ENCODE peak calls at places on chromosomes 6 and 20, in six cellular contexts. O is SK-N-SH, Z is fibroblast of pulmonary artery, C is cardiac fibroblast, P is keratinocyte, W is epithelial cell of esophagus. S is an unnamed sample.

GRCh38 chr6:143657809-143658208 is 20.0 kb upstream of the PHACTR2 start:
- DNase-seq in P (no peak), O (no peak), W (no peak), Z (no peak), C (no peak), S (no peak)

GRCh38 chr6:34300332-34300751 is 51.5 kb upstream of the SMIM29 start:
- DNase-seq in C (no peak), Z (no peak), P (no peak), O (no peak), W (no peak), S (no peak)

GRCh38 chr6:168704678-168705077 is 263.7 kb downstream of the SMOC2 start:
- DNase-seq in C (no peak), W (no peak), Z (no peak), O (no peak), P (no peak), S (no peak)

GRCh38 chr20:14612389-14612788 is 275.0 kb upstream of the FLRT3 start:
- DNase-seq in P (no peak), W (peak), C (peak), O (no peak), Z (peak), S (no peak)

GRCh38 chr6:39823187-39823815 is 31.1 kb downstream of the DAAM2 start:
- DNase-seq in C (no peak), W (no peak), O (no peak), P (no peak), Z (no peak), S (no peak)

GRCh38 chr6:13120483-13121482 is 207.6 kb downstream of the TBC1D7 start:
- DNase-seq in Z (no peak), P (no peak), W (no peak), O (peak), C (no peak), S (no peak)

GRCh38 chr6:169826697-169827096 is 75.3 kb downstream of the ERMARD start:
- DNase-seq in O (no peak), Z (no peak), P (no peak), W (no peak), C (no peak), S (no peak)

GRCh38 chr20:62735331-62735821 is 26.7 kb downstream of the NTSR1 start:
- DNase-seq in C (no peak), O (no peak), W (no peak), P (no peak), Z (no peak), S (no peak)

GRCh38 chr6:149221774-149222070 is 95.8 kb upstream of the TAB2 start:
- DNase-seq in O (no peak), Z (peak), W (no peak), P (no peak), C (peak), S (peak)

GRCh38 chr6:3151705-3152104 is 5.6 kb downstream of the TUBB2A start:
- DNase-seq in Z (no peak), C (no peak), W (no peak), O (no peak), P (no peak), S (no peak)

GRCh38 chr6:28634758-28635546 is 109.3 kb downstream of the GPX5 start:
- DNase-seq in P (no peak), C (peak), O (peak), Z (peak), W (no peak), S (no peak)

GRCh38 chr6:49499623-49500022 is at the start of gene GLYATL3:
- DNase-seq in O (no peak), C (no peak), W (no peak), Z (no peak), P (no peak), S (no peak)

GRCh38 chr6:42010185-42010872 is 40.0 kb upstream of the TAF8 start:
- DNase-seq in C (peak), W (no peak), O (no peak), Z (peak), P (no peak), S (no peak)

GRCh38 chr6:136114661-136115060 is 135.4 kb downstream of the MTFR2 start:
- DNase-seq in P (no peak), Z (no peak), C (no peak), O (no peak), W (peak), S (no peak)

GRCh38 chr6:74166849-74167248 is 470.8 kb downstream of the CD109 start:
- DNase-seq in Z (no peak), C (no peak), O (no peak), W (peak), P (peak), S (no peak)

GRCh38 chr6:109397020-109397419 is 14.8 kb upstream of the CD164 start:
- DNase-seq in O (no peak), Z (peak), W (peak), P (no peak), C (peak), S (no peak)

GRCh38 chr6:159197251-159197650 is 28.1 kb downstream of the FNDC1 start:
- DNase-seq in P (no peak), O (no peak), Z (no peak), W (no peak), C (no peak), S (no peak)

GRCh38 chr6:108983151-108983550 is 111.5 kb downstream of the SESN1 start:
- DNase-seq in Z (peak), P (no peak), C (peak), W (no peak), O (no peak), S (no peak)

GRCh38 chr6:126650931-126651330 is 311.0 kb downstream of the CENPW start:
- DNase-seq in Z (peak), C (peak), P (no peak), W (no peak), O (no peak), S (no peak)

GRCh38 chr6:143545976-143546547 is 34.5 kb upstream of the FUCA2 start:
- DNase-seq in Z (peak), O (no peak), P (no peak), C (peak), W (peak), S (no peak)

GRCh38 chr6:133854167-133854632 is 34.7 kb upstream of the TCF21 start:
- DNase-seq in Z (no peak), C (no peak), O (no peak), W (no peak), P (no peak), S (no peak)

GRCh38 chr6:89412071-89413005 is at the start of gene RRAGD:
- DNase-seq in W (peak), O (peak), C (no peak), P (no peak), Z (no peak), S (no peak)
- TF ChIP-seq CTCF in W (no peak), O (no peak), C (no peak), P (no peak), Z (no peak), S (no peak)

GRCh38 chr6:7111095-7111690 is 3.4 kb downstream of the RREB1 start:
- DNase-seq in W (no peak), P (no peak), O (no peak), Z (no peak), C (no peak), S (no peak)
- H3K4me3 ChIP-seq in W (no peak), P (peak), O (no peak), Z (no peak), C (no peak), S (no peak)

GRCh38 chr20:1912646-1913045 is 17.4 kb downstream of the SIRPA start:
- DNase-seq in P (no peak), C (no peak), W (peak), O (no peak), Z (no peak), S (no peak)

GRCh38 chr20:1909097-1909496 is 13.9 kb downstream of the SIRPA start:
- DNase-seq in C (no peak), O (no peak), P (no peak), Z (no peak), W (no peak), S (no peak)

GRCh38 chr20:1911536-1911935 is 16.3 kb downstream of the SIRPA start:
- DNase-seq in O (no peak), Z (no peak), C (no peak), W (no peak), P (no peak), S (no peak)

GRCh38 chr20:1908191-1908590 is 13.0 kb downstream of the SIRPA start:
- DNase-seq in W (no peak), C (no peak), O (no peak), Z (no peak), P (no peak), S (no peak)

DNA sequence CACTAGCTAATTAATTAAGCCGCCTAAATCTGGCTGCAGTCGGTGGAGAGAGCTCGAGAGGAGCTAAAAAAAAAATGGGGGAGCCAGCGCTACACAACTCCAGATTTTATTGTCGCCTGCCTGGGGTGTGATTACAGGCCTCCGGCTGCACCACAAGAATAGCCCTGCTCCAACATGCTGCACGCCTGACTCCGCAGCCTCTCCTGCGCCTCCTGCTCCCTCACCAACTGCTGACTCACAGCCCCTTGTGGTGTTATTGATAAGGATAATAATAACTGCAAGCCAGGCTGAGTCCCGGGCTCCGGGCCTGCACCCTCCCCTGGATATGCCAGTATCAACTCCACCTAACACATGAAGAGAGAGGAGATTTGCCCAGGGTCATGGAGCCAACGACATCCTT is 16.8 kb downstream of the SIRPA start:
- DNase-seq in Z (peak), P (peak), C (no peak), W (peak), O (no peak), S (no peak)
- TF ChIP-seq CTCF in Z (no peak), P (peak), C (no peak), W (no peak), O (no peak), S (no peak)

DNA sequence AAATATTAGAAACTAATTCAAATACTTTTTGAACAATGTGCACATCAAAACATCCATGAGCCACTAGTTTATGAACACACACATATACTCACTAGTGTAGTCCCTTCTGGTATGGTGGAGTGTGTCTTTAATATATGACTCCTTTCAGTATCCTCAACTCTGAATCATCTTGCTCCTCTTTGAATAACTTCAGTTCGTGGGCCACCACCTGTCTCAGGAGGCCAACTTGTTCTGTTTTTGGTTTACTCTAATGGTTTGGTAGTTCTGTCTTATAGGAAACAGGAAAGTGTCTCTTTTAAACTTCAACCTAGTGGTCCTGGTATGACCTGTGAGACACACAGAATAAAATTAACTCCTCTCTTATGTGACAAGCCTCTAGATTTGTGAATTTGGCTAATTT is 55.6 kb downstream of the ZNF292 start:
- DNase-seq in Z (no peak), O (no peak), P (no peak), W (no peak), C (no peak), S (no peak)
- H3K4me3 ChIP-seq in Z (no peak), O (no peak), P (no peak), W (no peak), C (no peak), S (no peak)

GRCh38 chr6:158145940-158146339 is 22.1 kb downstream of the SERAC1 start:
- DNase-seq in C (no peak), W (no peak), P (no peak), Z (no peak), O (no peak), S (no peak)

GRCh38 chr6:158149641-158150040 is 18.4 kb downstream of the SERAC1 start:
- DNase-seq in W (peak), P (no peak), Z (peak), O (no peak), C (peak), S (no peak)

GRCh38 chr6:158142789-158143188 is 25.3 kb downstream of the SERAC1 start:
- DNase-seq in Z (peak), W (peak), O (no peak), P (no peak), C (peak), S (peak)

DNA sequence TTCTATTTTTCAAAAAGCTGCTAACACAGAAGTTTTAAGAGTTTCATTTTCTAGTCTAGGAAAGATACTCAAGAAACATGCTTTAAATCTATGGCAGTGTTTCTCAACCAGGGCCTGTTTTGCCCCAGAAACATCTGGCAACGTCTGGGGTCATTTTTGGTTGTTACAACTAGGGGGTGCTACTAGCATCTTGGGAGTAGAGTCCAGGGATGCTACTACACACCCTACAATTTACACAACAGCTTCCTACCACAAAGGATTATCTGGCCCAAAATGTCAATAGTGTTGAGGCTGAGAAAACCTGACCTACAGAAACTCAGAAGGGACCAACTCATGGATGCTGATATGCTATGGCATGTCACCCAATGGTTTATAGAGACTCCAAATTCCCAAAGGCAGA is 24.4 kb downstream of the SERAC1 start:
- DNase-seq in P (no peak), O (no peak), W (peak), Z (peak), C (peak), S (no peak)
- TF ChIP-seq CTCF in P (peak), O (peak), W (peak), Z (peak), C (peak), S (peak)

GRCh38 chr6:37314117-37314802 is 39.5 kb upstream of the RNF8 start:
- DNase-seq in O (no peak), P (no peak), Z (no peak), W (no peak), C (no peak), S (no peak)
- H3K4me3 ChIP-seq in O (no peak), P (no peak), Z (no peak), W (no peak), C (no peak), S (no peak)

DNA sequence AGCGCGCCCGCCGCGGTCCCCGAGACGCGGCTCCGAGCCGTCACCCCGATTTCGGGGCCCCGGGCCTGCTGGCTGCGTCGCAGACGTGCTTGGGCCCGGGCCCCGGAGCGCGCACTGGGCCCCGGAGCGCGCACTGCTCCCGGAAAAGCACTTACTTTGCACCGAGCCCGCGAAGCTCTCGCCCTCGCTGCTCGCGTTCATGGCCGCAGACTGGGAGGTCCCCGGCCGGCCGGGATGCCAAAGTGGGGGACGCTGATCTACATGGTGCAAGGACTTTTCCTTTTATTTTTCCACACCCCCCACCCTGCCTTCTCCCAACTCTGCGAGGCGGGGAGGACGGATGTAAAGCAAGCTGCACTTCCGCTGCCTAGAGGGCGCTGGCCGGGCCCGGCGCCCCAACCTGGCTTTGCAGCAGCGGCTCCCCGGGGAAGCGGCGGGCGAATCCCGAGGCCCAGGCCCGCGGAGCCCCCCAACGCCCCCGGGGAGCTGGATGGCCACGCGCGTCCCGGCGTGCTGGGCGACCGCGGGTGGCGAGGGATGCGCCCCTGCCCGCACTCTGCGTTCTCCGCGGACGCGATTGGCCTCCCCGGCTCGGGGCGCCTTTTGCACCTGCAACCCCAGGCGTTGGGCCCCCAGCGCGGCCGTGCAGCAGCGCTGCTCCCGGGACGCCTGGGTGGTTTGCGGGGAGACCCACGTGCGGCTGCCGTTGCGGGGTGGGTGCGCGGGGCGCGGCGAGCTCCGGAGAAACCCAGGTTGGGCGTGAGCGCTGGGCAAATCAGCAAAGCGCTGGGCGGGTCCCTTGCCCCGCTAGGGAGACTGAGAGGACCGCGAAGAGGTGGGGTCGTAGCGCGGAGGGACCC is at the start of gene ZFP64:
- DNase-seq in Z (peak), O (peak), P (peak), W (peak), C (peak), S (peak)
- TF ChIP-seq CTCF in Z (peak), O (peak), P (peak), W (peak), C (peak), S (peak)

DNA sequence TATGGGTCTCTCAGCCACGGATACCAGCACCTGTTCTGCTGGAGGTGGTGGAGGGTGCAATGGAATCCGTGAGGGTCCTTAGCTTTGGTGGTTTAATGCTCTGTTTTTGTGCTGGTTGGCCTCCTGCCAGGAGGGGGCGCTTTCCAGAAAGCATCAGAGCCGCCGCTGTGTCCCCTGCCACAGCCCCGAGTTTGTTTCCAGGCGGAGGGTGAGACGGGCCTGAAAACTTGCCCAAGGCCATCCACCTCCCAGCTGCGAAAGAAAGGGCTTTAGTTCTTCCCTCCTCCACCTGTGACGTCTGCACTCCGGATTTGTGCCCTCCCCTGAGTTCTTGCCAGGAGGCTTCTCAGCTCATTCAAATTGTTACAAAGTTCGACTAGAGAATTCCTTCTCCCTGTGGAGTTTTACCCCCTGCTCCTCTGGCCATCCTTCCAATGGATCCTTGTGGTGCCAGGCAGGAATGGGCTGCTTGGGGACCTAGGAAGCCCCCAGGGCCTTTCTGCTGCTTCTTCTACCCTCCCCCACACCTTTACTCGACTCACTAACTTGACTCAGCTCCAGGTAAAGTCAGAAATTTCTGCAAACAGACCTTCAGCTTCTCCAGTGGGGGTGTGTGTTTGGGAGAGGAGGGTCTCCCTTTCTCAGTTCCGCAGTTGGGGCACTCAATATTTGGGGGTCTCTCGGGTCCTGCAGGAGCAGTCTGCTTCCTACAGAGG is 873.7 kb downstream of the KIF16B start:
- DNase-seq in Z (no peak), W (peak), C (no peak), O (no peak), P (peak), S (no peak)
- H3K4me3 ChIP-seq in Z (no peak), W (peak), C (no peak), O (no peak), P (peak), S (no peak)

GRCh38 chr6:5175195-5175594 is 85.6 kb downstream of the LYRM4 start:
- DNase-seq in O (no peak), C (no peak), W (peak), P (no peak), Z (no peak), S (no peak)
- TF ChIP-seq CTCF in O (peak), C (peak), W (peak), P (peak), Z (peak), S (peak)

GRCh38 chr20:55693646-55694045 is 311.7 kb downstream of the CBLN4 start:
- DNase-seq in O (no peak), P (no peak), W (no peak), Z (no peak), C (no peak), S (no peak)
- H3K4me3 ChIP-seq in O (no peak), P (no peak), W (no peak), Z (no peak), C (no peak), S (no peak)

S was measured in AG09309.